ENCODE peak calls at places on chromosomes 1 and 21, in six cellular contexts. R is stimulated activated naive CD8-positive, alpha-beta T cell treated with anti-CD3 and anti-CD28 coated beads, Interleukin-15, Interleukin-2, amounts not matched to agents 100 U/mL and 50 U/mL, for 24 hours; G is iPS-NIHi11; V is pancreas; K is posterior vena cava; C is GM10248. J is an unnamed sample.

GRCh38 chr1:8374812-8375211 is 56.9 kb downstream of the SLC45A1 start:
- DNase-seq in R (peak), G (no peak), C (no peak), V (no peak), K (no peak), J (no peak)

GRCh38 chr1:8096105-8097011 is 70.2 kb upstream of the ERRFI1 start:
- DNase-seq in V (no peak), C (no peak), G (no peak), R (no peak), K (no peak), J (no peak)

GRCh38 chr1:150553392-150554085 is 4.3 kb downstream of the ADAMTSL4 start:
- DNase-seq in G (no peak), V (no peak), C (no peak), K (peak), R (no peak), J (no peak)

GRCh38 chr1:64790965-64791487 is 46.2 kb downstream of the RAVER2 start:
- DNase-seq in R (no peak), C (no peak), V (no peak), G (no peak), K (no peak), J (no peak)

GRCh38 chr1:44484155-44484688 is 79.2 kb downstream of the RNF220 start:
- DNase-seq in K (no peak), V (no peak), C (no peak), G (peak), R (no peak), J (no peak)

GRCh38 chr1:91670781-91671180 is 170.1 kb downstream of the CDC7 start:
- DNase-seq in G (no peak), K (no peak), V (no peak), C (no peak), R (no peak), J (no peak)

GRCh38 chr1:235712812-235713211 is 63.2 kb upstream of the GNG4 start:
- DNase-seq in G (no peak), K (no peak), C (no peak), V (no peak), R (no peak), J (peak)

GRCh38 chr1:78483903-78484302 is 6.9 kb upstream of the PTGFR start:
- DNase-seq in K (peak), C (no peak), V (no peak), R (no peak), G (no peak), J (no peak)

GRCh38 chr21:44199448-44199847 is 41.3 kb downstream of the ICOSLG start:
- DNase-seq in G (peak), C (no peak), R (no peak), V (no peak), K (peak), J (no peak)

GRCh38 chr1:36657826-36658225 is 175.1 kb upstream of the CSF3R start:
- DNase-seq in V (no peak), R (no peak), G (no peak), C (no peak), K (no peak), J (no peak)

GRCh38 chr1:85240174-85240601 is 19.3 kb downstream of the C1orf52 start:
- DNase-seq in V (no peak), C (peak), G (peak), K (no peak), R (peak), J (peak)

GRCh38 chr1:110425196-110425595 is 17.7 kb upstream of the LAMTOR5 start:
- DNase-seq in V (no peak), C (no peak), R (no peak), K (no peak), G (no peak), J (no peak)

GRCh38 chr1:223482766-223483165 is 89.6 kb downstream of the CCDC185 start:
- DNase-seq in G (no peak), V (no peak), C (no peak), R (no peak), K (no peak), J (no peak)

GRCh38 chr1:234841710-234842231 is 231.8 kb upstream of the IRF2BP2 start:
- DNase-seq in K (no peak), V (no peak), C (peak), R (no peak), G (no peak), J (no peak)

GRCh38 chr1:221451741-221452140 is 290.1 kb downstream of the DUSP10 start:
- DNase-seq in R (no peak), G (no peak), V (no peak), C (no peak), K (no peak), J (no peak)

GRCh38 chr1:232308616-232309015 is 321.3 kb downstream of the SIPA1L2 start:
- DNase-seq in G (no peak), C (no peak), K (no peak), R (no peak), V (no peak), J (no peak)

GRCh38 chr1:109499661-109500536 is 6.0 kb downstream of the CYB561D1 start:
- DNase-seq in C (peak), K (no peak), V (no peak), G (peak), R (peak), J (no peak)

J was measured in NCI-H2107.